ENCODE peak calls at places on chromosomes 1 and 21, in seven cellular contexts. R, C, I, Q, H, K and N are unnamed samples.

GRCh38 chr1:161069731-161070270 is at the start of gene ARHGAP30:
- DNase-seq in H (peak; percentile 67), R (no peak), K (peak; percentile 64), Q (peak; percentile 89), C (no peak), I (peak; percentile 79), N (no peak)

GRCh38 chr1:222074317-222074716 is 332.4 kb upstream of the DUSP10 start:
- DNase-seq in I (no peak), Q (no peak), K (no peak), H (no peak), C (no peak), R (no peak), N (no peak)

GRCh38 chr21:34812510-34813265 is 143.9 kb downstream of the CLIC6 start:
- DNase-seq in R (peak; percentile 80), K (no peak), H (no peak), C (peak; percentile 57), Q (no peak), I (no peak), N (no peak)

GRCh38 chr1:15116966-15117365 is 36.6 kb upstream of the TMEM51 start:
- DNase-seq in I (no peak), R (no peak), Q (no peak), C (no peak), K (no peak), H (no peak), N (no peak)

GRCh38 chr1:221801773-221802516 is 60.1 kb upstream of the DUSP10 start:
- DNase-seq in C (peak; percentile 63), I (no peak), H (no peak), K (no peak), Q (no peak), R (peak; percentile 67), N (no peak)

GRCh38 chr1:173267453-173267945 is 60.4 kb upstream of the TNFSF4 start:
- DNase-seq in R (peak; percentile 75), Q (no peak), I (no peak), C (peak; percentile 76), K (no peak), H (no peak), N (no peak)

GRCh38 chr1:224300346-224300745 is 29.6 kb downstream of the NVL start:
- DNase-seq in K (no peak), H (no peak), C (peak; percentile 82), R (peak; percentile 85), Q (no peak), I (no peak), N (no peak)

GRCh38 chr1:113216664-113217063 is 143.7 kb downstream of the LRIG2 start:
- DNase-seq in Q (no peak), I (no peak), H (no peak), R (no peak), K (no peak), C (no peak), N (no peak)

GRCh38 chr1:151132676-151133338 is 13.6 kb downstream of the SEMA6C start:
- DNase-seq in C (no peak), R (no peak), Q (no peak), H (no peak), K (no peak), I (no peak), N (no peak)

GRCh38 chr21:17730782-17731181 is 88.4 kb downstream of the C21orf91 start:
- DNase-seq in Q (no peak), H (no peak), I (no peak), R (peak; percentile 9), C (peak; percentile 15), K (no peak), N (no peak)

GRCh38 chr1:229124471-229125198 is 146.3 kb upstream of the RAB4A start:
- DNase-seq in Q (no peak), I (no peak), C (no peak), K (no peak), R (no peak), H (no peak), N (no peak)

GRCh38 chr1:21703318-21703963 is 34.3 kb upstream of the RAP1GAP start:
- DNase-seq in K (no peak), Q (no peak), C (peak; percentile 82), H (no peak), R (peak; percentile 54), I (no peak), N (no peak)

GRCh38 chr1:24555591-24556413 is at the start of gene NCMAP:
- DNase-seq in H (no peak), R (no peak), Q (peak; percentile 63), I (peak; percentile 26), K (peak; percentile 60), C (no peak), N (no peak)

GRCh38 chr21:42147386-42148020 is 71.4 kb upstream of the ABCG1 start:
- DNase-seq in Q (no peak), C (no peak), R (no peak), I (no peak), H (no peak), K (no peak), N (no peak)

GRCh38 chr1:81650741-81651140 is 150.0 kb upstream of the ADGRL2 start:
- DNase-seq in I (no peak), H (no peak), C (no peak), K (no peak), R (no peak), Q (no peak), N (no peak)

GRCh38 chr1:180415985-180416633 is 86.3 kb downstream of the ACBD6 start:
- DNase-seq in I (no peak), Q (no peak), H (no peak), C (peak; percentile 34), K (no peak), R (peak; percentile 40), N (no peak)

GRCh38 chr1:119099775-119100174 is 40.7 kb downstream of the WARS2 start:
- DNase-seq in K (no peak), R (no peak), C (no peak), I (no peak), H (no peak), Q (no peak), N (no peak)

GRCh38 chr1:193794239-193794638 is 607.8 kb upstream of the B3GALT2 start:
- DNase-seq in H (no peak), R (peak; percentile 8), Q (no peak), C (no peak), K (no peak), I (no peak), N (no peak)